ENCODE peak calls at places on chromosomes 5 and 9, in four cellular contexts. E, H, G and N are unnamed samples.

GRCh38 chr5:160749682-160750081 is 102.3 kb downstream of the ATP10B start:
- DNase-seq in G (no peak), H (no peak), E (no peak), N (no peak)

GRCh38 chr5:11602298-11602697 is 301.9 kb downstream of the CTNND2 start:
- DNase-seq in E (no peak), H (no peak), G (no peak), N (no peak)

GRCh38 chr5:176740702-176741565 is 69.4 kb upstream of the UNC5A start:
- DNase-seq in G (no peak), H (no peak), E (no peak), N (peak; percentile 29)

GRCh38 chr5:159304961-159305595 is 25.2 kb downstream of the IL12B start:
- DNase-seq in H (no peak), E (no peak), G (peak; percentile 33), N (no peak)

GRCh38 chr5:149254506-149254905 is 17.2 kb upstream of the AFAP1L1 start:
- DNase-seq in E (peak; percentile 47), G (peak; percentile 48), H (peak; percentile 44), N (peak; percentile 59)

GRCh38 chr5:68332546-68332945 is 117.0 kb downstream of the PIK3R1 start:
- DNase-seq in H (peak; percentile 13), G (peak; percentile 33), E (no peak), N (no peak)

GRCh38 chr5:757931-758697 is 26.4 kb downstream of the ZDHHC11B start:
- DNase-seq in H (peak; percentile 49), G (no peak), E (peak; percentile 92), N (peak; percentile 60)

GRCh38 chr5:172642046-172642409 is 965 bp downstream of the NEURL1B start:
- DNase-seq in H (peak; percentile 47), G (peak; percentile 21), E (no peak), N (no peak)

GRCh38 chr9:20570756-20571155 is 51.5 kb downstream of the MLLT3 start:
- DNase-seq in G (peak; percentile 87), H (peak; percentile 78), E (no peak), N (no peak)

GRCh38 chr5:79975422-79975821 is 15.6 kb downstream of the MTX3 start:
- DNase-seq in E (no peak), H (no peak), G (no peak), N (no peak)

GRCh38 chr5:157265714-157266285 is at the start of gene CYFIP2:
- DNase-seq in G (peak; percentile 4), H (peak; percentile 25), E (peak; percentile 74), N (peak; percentile 85)

GRCh38 chr9:36855443-36856315 is 178.4 kb downstream of the PAX5 start:
- DNase-seq in E (peak; percentile 75), G (no peak), H (no peak), N (peak; percentile 86)

DNA sequence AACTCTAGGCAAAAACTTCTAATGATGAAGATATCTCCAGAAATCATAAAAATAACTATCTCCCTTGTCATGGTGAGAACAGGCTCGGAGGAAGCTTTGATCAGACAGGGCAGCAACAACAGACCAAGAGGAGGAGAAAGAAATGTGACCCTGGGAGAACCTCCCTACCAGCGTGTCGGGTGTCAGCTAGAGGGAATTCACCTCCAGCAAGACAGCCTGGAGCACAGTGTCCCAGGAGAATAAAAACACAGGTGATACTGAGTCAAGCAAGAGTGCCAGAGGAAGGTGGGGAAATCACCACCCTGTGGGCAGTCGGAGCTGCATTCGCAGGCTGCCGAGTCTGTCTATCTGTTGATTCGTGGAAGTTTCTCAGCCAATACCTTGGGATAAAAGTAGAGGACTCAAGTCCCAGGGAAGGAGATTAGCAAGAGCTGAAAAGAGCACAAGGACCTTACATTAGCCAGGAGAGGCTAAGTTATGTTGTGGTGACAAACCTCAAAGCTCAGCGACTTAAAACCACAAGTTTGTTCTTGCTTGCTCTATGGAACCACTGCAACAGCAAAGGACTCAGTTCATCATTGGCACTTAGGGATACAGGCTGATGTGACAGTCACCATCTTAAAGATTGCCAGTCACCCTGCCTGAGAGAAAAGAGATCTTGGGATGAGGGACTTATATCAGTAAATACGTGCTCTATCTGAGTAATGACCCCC is 598.3 kb downstream of the CCDC171 start:
- DNase-seq in E (no peak), H (peak; percentile 9), G (no peak), N (no peak)
- H2BK5ac ChIP-seq in E (no peak overlapping the region), H (no peak overlapping the region), G (no peak overlapping the region), N (no peak overlapping the region)

GRCh38 chr9:123300554-123300953 is 32.2 kb upstream of the STRBP start:
- DNase-seq in H (no peak), E (no peak), G (no peak), N (no peak)
- H2BK15ac ChIP-seq in H (no peak overlapping the region), E (no peak overlapping the region), G (no peak overlapping the region), N (no peak overlapping the region)

GRCh38 chr5:180668835-180669596 is 19.6 kb upstream of the FLT4 start:
- DNase-seq in E (no peak), G (no peak), H (no peak), N (no peak)
- H2AK5ac ChIP-seq in E (no peak overlapping the region), G (no peak overlapping the region), H (no peak overlapping the region), N (no peak overlapping the region)

GRCh38 chr9:129851821-129852220 is 16.6 kb downstream of the USP20 start:
- DNase-seq in G (no peak), E (no peak), H (no peak), N (no peak)

GRCh38 chr9:129850821-129851540 is 15.7 kb downstream of the USP20 start:
- DNase-seq in H (no peak), E (no peak), G (no peak), N (no peak)

GRCh38 chr9:129853614-129854013 is 18.4 kb downstream of the USP20 start:
- DNase-seq in G (no peak), E (no peak), H (no peak), N (no peak)

GRCh38 chr9:129854588-129855110 is 19.4 kb downstream of the USP20 start:
- DNase-seq in G (no peak), E (no peak), H (no peak), N (no peak)

DNA sequence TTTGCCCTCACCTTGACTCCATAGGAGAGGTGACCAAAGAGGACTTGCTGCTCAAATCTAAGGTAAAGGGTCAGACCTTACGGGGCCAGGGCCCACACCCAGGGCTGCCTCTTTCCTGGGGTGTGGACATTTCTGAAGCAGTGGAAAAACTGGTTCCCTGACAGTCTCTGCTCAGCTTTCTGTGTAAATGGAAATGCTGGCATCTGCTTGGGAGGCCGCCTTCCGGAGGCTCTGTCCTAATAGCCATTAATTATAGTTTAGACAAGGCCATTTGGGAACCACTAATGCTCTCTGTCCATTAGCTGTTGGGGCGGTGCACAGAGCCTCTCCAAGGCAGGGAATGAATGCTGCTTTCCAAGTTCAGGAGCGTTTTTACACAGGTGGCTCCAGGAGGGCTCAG is 17.3 kb downstream of the USP20 start:
- DNase-seq in G (no peak), E (no peak), H (no peak), N (no peak)
- H2BK5ac ChIP-seq in G (no peak overlapping the region), E (no peak overlapping the region), H (no peak overlapping the region), N (no peak overlapping the region)

GRCh38 chr5:140365282-140365681 is 5.3 kb downstream of the SLC4A9 start:
- DNase-seq in H (no peak), G (no peak), E (no peak), N (no peak)

GRCh38 chr5:140365941-140366340 is 5.9 kb downstream of the SLC4A9 start:
- DNase-seq in G (no peak), E (no peak), H (no peak), N (no peak)

GRCh38 chr5:140363631-140364471 is 3.9 kb downstream of the SLC4A9 start:
- DNase-seq in G (no peak), E (no peak), H (no peak), N (no peak)

GRCh38 chr5:140362875-140363630 is 3.1 kb downstream of the SLC4A9 start:
- DNase-seq in E (peak; percentile 90), G (peak; percentile 46), H (peak; percentile 66), N (peak; percentile 93)

GRCh38 chr5:140364472-140364765 is 4.4 kb downstream of the SLC4A9 start:
- DNase-seq in G (no peak), E (no peak), H (no peak), N (no peak)
- H2BK15ac ChIP-seq in G (no peak overlapping the region), E (no peak overlapping the region), H (no peak overlapping the region), N (no peak overlapping the region)

DNA sequence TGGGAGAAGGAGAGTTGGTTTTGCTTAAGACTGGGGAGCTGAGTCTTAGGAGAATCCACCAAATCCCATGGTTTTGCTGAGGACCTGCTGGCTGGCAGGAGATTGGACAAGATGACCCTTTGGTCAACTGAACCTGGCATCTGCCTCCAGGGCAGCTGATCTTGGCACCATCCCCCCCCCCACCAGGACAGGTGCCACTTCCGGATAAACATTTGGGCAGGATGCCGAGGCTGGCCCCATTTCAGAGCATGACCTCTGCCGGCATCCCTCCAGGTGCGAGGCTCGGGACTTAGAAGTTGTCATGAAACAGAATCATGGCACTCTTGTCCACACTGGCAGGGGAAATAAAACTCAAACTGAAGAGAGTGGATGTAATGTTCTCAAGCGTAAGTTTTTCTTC is 165.6 kb downstream of the MACROH2A1 start:
- DNase-seq in H (no peak), G (no peak), E (no peak), N (no peak)
- H2AK5ac ChIP-seq in H (no peak overlapping the region), G (peak overlapping the region; percentile 67), E (no peak overlapping the region), N (no peak overlapping the region)

GRCh38 chr5:115272297-115272958 is 9.8 kb upstream of the PGGT1B start:
- DNase-seq in E (no peak), H (no peak), G (no peak), N (no peak)

GRCh38 chr5:115271295-115272060 is 8.8 kb upstream of the PGGT1B start:
- DNase-seq in E (no peak), G (no peak), H (no peak), N (no peak)

GRCh38 chr5:115274584-115274983 is 11.9 kb upstream of the PGGT1B start:
- DNase-seq in G (no peak), E (no peak), H (no peak), N (no peak)
- H2BK5ac ChIP-seq in G (no peak overlapping the region), E (no peak overlapping the region), H (no peak overlapping the region), N (no peak overlapping the region)